ENCODE peak calls at places on chromosomes 2 and 18, in eight cellular contexts. One of them, this sample, is unnamed.

GRCh38 chr2:198296665-198297308 is 492.4 kb downstream of the PLCL1 start:
- DNase-seq in IMR-90: peak; percentile 40
- DNase-seq in coronary artery: no peak
- DNase-seq in Panc1: peak; percentile 38
- DNase-seq in heart left ventricle: peak; percentile 25
- DNase-seq in Caki2: peak; percentile 36
- DNase-seq in NCI-H460: peak; percentile 54
- DNase-seq in activated gamma-delta T cell treated with Interleukin-2 at 50 U/mL for 16 hours: peak; percentile 57
- DNase-seq in this sample: peak; percentile 16

GRCh38 chr18:25016666-25017065 is 335.3 kb downstream of the ZNF521 start:
- DNase-seq in IMR-90: no peak
- DNase-seq in coronary artery: no peak
- DNase-seq in Panc1: no peak
- DNase-seq in heart left ventricle: no peak
- DNase-seq in Caki2: no peak
- DNase-seq in NCI-H460: no peak
- DNase-seq in activated gamma-delta T cell treated with Interleukin-2 at 50 U/mL for 16 hours: no peak
- DNase-seq in this sample: no peak

GRCh38 chr18:62445386-62445917 is 77.4 kb upstream of the ZCCHC2 start:
- DNase-seq in IMR-90: no peak
- DNase-seq in coronary artery: no peak
- DNase-seq in Panc1: no peak
- DNase-seq in heart left ventricle: no peak
- DNase-seq in Caki2: peak; percentile 6
- DNase-seq in NCI-H460: no peak
- DNase-seq in activated gamma-delta T cell treated with Interleukin-2 at 50 U/mL for 16 hours: no peak
- DNase-seq in this sample: no peak

GRCh38 chr2:33242845-33243244 is 233.6 kb upstream of the RASGRP3 start:
- DNase-seq in IMR-90: peak; percentile 90
- DNase-seq in coronary artery: no peak
- DNase-seq in Panc1: no peak
- DNase-seq in heart left ventricle: no peak
- DNase-seq in Caki2: no peak
- DNase-seq in NCI-H460: no peak
- DNase-seq in activated gamma-delta T cell treated with Interleukin-2 at 50 U/mL for 16 hours: no peak
- DNase-seq in this sample: peak; percentile 66

GRCh38 chr18:29248856-29249255 is 1071.9 kb upstream of the CDH2 start:
- DNase-seq in IMR-90: no peak
- DNase-seq in coronary artery: no peak
- DNase-seq in Panc1: no peak
- DNase-seq in heart left ventricle: no peak
- DNase-seq in Caki2: no peak
- DNase-seq in NCI-H460: no peak
- DNase-seq in activated gamma-delta T cell treated with Interleukin-2 at 50 U/mL for 16 hours: no peak
- DNase-seq in this sample: no peak

GRCh38 chr18:36593001-36593400 is 235.8 kb downstream of the TPGS2 start:
- DNase-seq in IMR-90: peak; percentile 15
- DNase-seq in coronary artery: peak; percentile 17
- DNase-seq in Panc1: no peak
- DNase-seq in heart left ventricle: no peak
- DNase-seq in Caki2: no peak
- DNase-seq in NCI-H460: no peak
- DNase-seq in activated gamma-delta T cell treated with Interleukin-2 at 50 U/mL for 16 hours: no peak
- DNase-seq in this sample: no peak

GRCh38 chr2:229174794-229175529 is 96.1 kb downstream of the PID1 start:
- DNase-seq in IMR-90: peak; percentile 3
- DNase-seq in coronary artery: no peak
- DNase-seq in Panc1: no peak
- DNase-seq in heart left ventricle: no peak
- DNase-seq in Caki2: no peak
- DNase-seq in NCI-H460: no peak
- DNase-seq in activated gamma-delta T cell treated with Interleukin-2 at 50 U/mL for 16 hours: no peak
- DNase-seq in this sample: no peak

GRCh38 chr2:200252661-200253067 is 53.8 kb upstream of the SPATS2L start:
- DNase-seq in IMR-90: peak; percentile 93
- DNase-seq in coronary artery: no peak
- DNase-seq in Panc1: no peak
- DNase-seq in heart left ventricle: peak; percentile 22
- DNase-seq in Caki2: no peak
- DNase-seq in NCI-H460: no peak
- DNase-seq in activated gamma-delta T cell treated with Interleukin-2 at 50 U/mL for 16 hours: no peak
- DNase-seq in this sample: no peak

GRCh38 chr2:100895402-100895801 is 75.5 kb downstream of the NPAS2 start:
- DNase-seq in IMR-90: no peak
- DNase-seq in coronary artery: no peak
- DNase-seq in Panc1: no peak
- DNase-seq in heart left ventricle: peak; percentile 80
- DNase-seq in Caki2: peak; percentile 60
- DNase-seq in NCI-H460: no peak
- DNase-seq in activated gamma-delta T cell treated with Interleukin-2 at 50 U/mL for 16 hours: no peak
- DNase-seq in this sample: no peak